ENCODE peak calls at places on chromosomes 3 and 15, in six cellular contexts. Y is activated CD4-positive, alpha-beta memory T cell treated with anti-CD3 and anti-CD28 coated beads for 36 hours; O is Caki2; W is CD4-positive, alpha-beta memory T cell; B is KBM-7; G is progenitor cell of endocrine pancreas. Z is an unnamed sample.

GRCh38 chr3:139037478-139037877 is 7.2 kb downstream of the PRR23C start:
- DNase-seq in W (no peak), Y (no peak), B (no peak), G (no peak), O (no peak), Z (no peak)

GRCh38 chr3:172391592-172392302 is 56.5 kb downstream of the GHSR start:
- DNase-seq in Y (no peak), B (peak; percentile 40), O (no peak), G (no peak), W (no peak), Z (no peak)

GRCh38 chr3:108223928-108224327 is 1.7 kb upstream of the IFT57 start:
- DNase-seq in B (peak; percentile 69), W (no peak), O (no peak), G (no peak), Y (no peak), Z (peak; percentile 76)

GRCh38 chr3:81443948-81444347 is 317.5 kb downstream of the GBE1 start:
- DNase-seq in B (no peak), G (no peak), Y (no peak), W (no peak), O (peak; percentile 60), Z (no peak)

GRCh38 chr3:68007621-68008226 is 353.3 kb upstream of the SUCLG2 start:
- DNase-seq in W (peak; percentile 39), O (peak; percentile 8), B (no peak), Y (peak; percentile 30), G (peak; percentile 34), Z (no peak)

GRCh38 chr15:46091860-46092450 is 457.1 kb downstream of the SQOR start:
- DNase-seq in B (peak; percentile 52), W (no peak), Y (no peak), O (peak; percentile 2), G (no peak), Z (peak; percentile 78)

GRCh38 chr3:10447527-10448260 is 57.7 kb downstream of the ATP2B2 start:
- DNase-seq in B (no peak), W (no peak), O (no peak), Y (no peak), G (no peak), Z (no peak)

GRCh38 chr15:59327942-59328341 is 44.7 kb downstream of the MYO1E start:
- DNase-seq in B (peak; percentile 2), W (no peak), G (no peak), O (no peak), Y (no peak), Z (no peak)

GRCh38 chr15:63484433-63484832 is 20.0 kb upstream of the USP3 start:
- DNase-seq in W (no peak), Y (no peak), G (no peak), B (no peak), O (no peak), Z (no peak)

GRCh38 chr15:63677778-63678177 is 80.6 kb downstream of the FBXL22 start:
- DNase-seq in W (no peak), O (peak; percentile 1), Y (no peak), G (no peak), B (no peak), Z (no peak)

GRCh38 chr3:12483364-12483763 is 916 bp upstream of the TSEN2 start:
- DNase-seq in O (peak; percentile 23), Y (no peak), G (no peak), B (no peak), W (no peak), Z (peak; percentile 46)

GRCh38 chr3:157135671-157136396 is 24.1 kb downstream of the CCNL1 start:
- DNase-seq in Y (no peak), O (peak; percentile 69), B (no peak), W (no peak), G (no peak), Z (no peak)

GRCh38 chr3:181561130-181561529 is 150.6 kb upstream of the SOX2 start:
- DNase-seq in B (no peak), Y (no peak), G (no peak), W (no peak), O (no peak), Z (no peak)

GRCh38 chr3:134594236-134594825 is 56.5 kb downstream of the KY start:
- DNase-seq in Y (no peak), G (no peak), W (no peak), B (no peak), O (no peak), Z (no peak)

GRCh38 chr3:50168388-50168787 is 13.3 kb downstream of the SEMA3F start:
- DNase-seq in B (no peak), O (no peak), Y (no peak), G (no peak), W (peak; percentile 7), Z (no peak)

Z was measured in Karpas-422.